ENCODE peak calls at places on chromosomes 7 and 10, in seven cellular contexts. B is PC-9, U is SK-N-SH, D is GM23248, G is PC-3, M is HCT116, S is OCI-LY7. F is an unnamed sample. For H3K9me2, the result is how much of the 10 kb centered on the place peaks cover.

GRCh38 chr10:71569775-71570588 is 149.6 kb downstream of the C10orf105 start:
- DNase-seq in B (no peak), U (peak), D (peak), G (peak), M (peak), S (peak), F (peak)

GRCh38 chr7:103810112-103810744 is 179.2 kb downstream of the RELN start:
- DNase-seq in B (no peak), U (peak), D (no peak), G (no peak), M (no peak), S (no peak), F (no peak)

GRCh38 chr7:43484678-43485355 is 98.1 kb upstream of the STK17A start:
- DNase-seq in B (no peak), U (no peak), D (no peak), G (peak), M (no peak), S (no peak), F (no peak)

GRCh38 chr10:63481815-63482421 is 16.1 kb upstream of the JMJD1C start:
- DNase-seq in B (no peak), U (no peak), D (peak), G (no peak), M (no peak), S (no peak), F (no peak)

GRCh38 chr7:147605326-147605725 is 985.2 kb upstream of the C7orf33 start:
- DNase-seq in B (no peak), U (no peak), D (no peak), G (peak), M (no peak), S (no peak), F (no peak)

GRCh38 chr7:15345216-15345615 is 216.6 kb downstream of the AGMO start:
- DNase-seq in B (no peak), U (no peak), D (no peak), G (no peak), M (no peak), S (no peak), F (no peak)

GRCh38 chr7:7099584-7100014 is 82.7 kb upstream of the C1GALT1 start:
- DNase-seq in B (peak), U (no peak), D (peak), G (peak), M (peak), S (no peak), F (peak)

GRCh38 chr7:148699024-148699771 is 495 bp downstream of the CUL1 start:
- DNase-seq in B (peak), U (peak), D (peak), G (peak), M (no peak), S (peak), F (peak)

GRCh38 chr10:5033061-5033770 is 29.6 kb upstream of the AKR1C2 start:
- DNase-seq in B (no peak), U (no peak), D (peak), G (peak), M (no peak), S (no peak), F (no peak)

GRCh38 chr7:16929146-16929762 is 47.5 kb upstream of the AGR3 start:
- DNase-seq in B (no peak), U (no peak), D (no peak), G (no peak), M (no peak), S (peak), F (no peak)

GRCh38 chr10:82796510-82796909 is 921.5 kb downstream of the NRG3 start:
- DNase-seq in B (no peak), U (peak), D (peak), G (no peak), M (no peak), S (peak), F (peak)

GRCh38 chr7:25028370-25028971 is 48.5 kb upstream of the OSBPL3 start:
- DNase-seq in B (peak), U (no peak), D (peak), G (peak), M (no peak), S (no peak), F (no peak)

GRCh38 chr10:47261121-47261520 is 38.9 kb upstream of the GDF10 start:
- DNase-seq in B (no peak), U (no peak), D (no peak), G (no peak), M (no peak), S (peak), F (no peak)

GRCh38 chr10:58577394-58577793 is 64.7 kb downstream of the BICC1 start:
- DNase-seq in B (no peak), U (no peak), D (peak), G (no peak), M (no peak), S (no peak), F (no peak)

DNA sequence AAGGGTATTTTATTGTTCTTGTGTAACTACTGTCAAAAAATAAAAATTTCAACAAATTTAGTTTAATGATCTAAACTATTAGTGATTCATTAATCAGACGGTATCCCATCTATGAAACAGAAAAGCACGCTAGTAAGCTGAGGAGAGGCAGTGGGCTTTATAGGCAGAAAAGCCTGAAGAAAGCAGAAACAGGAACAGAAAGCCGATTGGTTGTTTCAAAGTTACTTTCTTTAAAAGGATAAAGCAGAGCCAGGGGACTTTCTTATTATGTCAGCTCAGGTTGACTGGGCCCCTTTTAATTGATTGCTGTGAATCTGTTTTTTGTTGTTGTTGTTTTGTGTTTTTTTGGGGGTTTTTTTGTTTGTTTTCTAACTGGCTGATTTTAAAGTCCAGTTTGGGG is 105.5 kb downstream of the TES start:
- DNase-seq in B (no peak), U (no peak), D (no peak), G (no peak), M (no peak), S (no peak), F (no peak)
- H3K9me2 ChIP-seq in B (under half), U (under half), D (under half), G (under half), M (under half), S (under half), F (under half)

GRCh38 chr7:113548137-113548536 is 370.7 kb downstream of the PPP1R3A start:
- DNase-seq in B (no peak), U (no peak), D (no peak), G (no peak), M (no peak), S (no peak), F (no peak)
- H3K9me2 ChIP-seq in B (under half), U (under half), D (under half), G (under half), M (under half), S (under half), F (under half)

GRCh38 chr10:6048281-6049030 is 13.7 kb downstream of the IL2RA start:
- DNase-seq in B (no peak), U (no peak), D (no peak), G (no peak), M (no peak), S (no peak), F (no peak)
- H3K9me2 ChIP-seq in B (under half), U (under half), D (under half), G (under half), M (under half), S (under half), F (under half)

GRCh38 chr7:12493407-12493806 is 77.1 kb upstream of the SCIN start:
- DNase-seq in B (no peak), U (no peak), D (peak), G (peak), M (no peak), S (no peak), F (no peak)
- H3K9me2 ChIP-seq in B (under half), U (under half), D (under half), G (under half), M (under half), S (under half), F (under half)

GRCh38 chr10:50216894-50217293 is 34.4 kb downstream of the ASAH2 start:
- DNase-seq in B (no peak), U (no peak), D (peak), G (peak), M (no peak), S (no peak), F (peak)
- H3K9me2 ChIP-seq in B (under half), U (under half), D (under half), G (under half), M (under half), S (under half), F (under half)